ENCODE peak calls at places on chromosomes 1 and 21, in ten cellular contexts. Z is non-pigmented ciliary epithelial cell, F is GM23338, L is HuH-7.5, N is Right ventricle myocardium superior, O is fibroblast of the conjunctiva, S is progenitor cell of endocrine pancreas, C is tibial nerve, V is CMK, H is AG09319. M is an unnamed sample.

GRCh38 chr1:93702828-93703183 is 21.2 kb upstream of the BCAR3 start:
- DNase-seq in N (no peak), V (no peak), O (no peak), C (no peak), S (no peak), F (no peak), L (no peak), Z (no peak), H (no peak), M (no peak)

GRCh38 chr21:36291509-36291908 is 28.5 kb upstream of the MORC3 start:
- DNase-seq in S (no peak), Z (no peak), N (no peak), L (no peak), H (no peak), F (no peak), V (no peak), C (no peak), O (no peak), M (no peak)

GRCh38 chr21:28731700-28732321 is 260.9 kb downstream of the LTN1 start:
- DNase-seq in C (no peak), Z (no peak), F (no peak), V (no peak), O (no peak), S (no peak), L (no peak), N (peak), H (no peak), M (no peak)

GRCh38 chr1:182446033-182446669 is 3.8 kb upstream of the RGSL1 start:
- DNase-seq in V (peak), Z (peak), C (peak), O (peak), S (no peak), F (peak), N (no peak), L (peak), H (peak), M (no peak)

GRCh38 chr1:27555700-27556424 is 48.1 kb downstream of the AHDC1 start:
- DNase-seq in S (no peak), Z (no peak), L (no peak), N (peak), H (no peak), F (no peak), V (peak), C (peak), O (no peak), M (no peak)

GRCh38 chr21:36902793-36903192 is 63.7 kb downstream of the HLCS start:
- DNase-seq in S (no peak), N (no peak), Z (no peak), V (no peak), O (no peak), L (no peak), H (no peak), C (no peak), F (peak), M (no peak)

GRCh38 chr1:231376101-231376500 is 38.0 kb downstream of the SPRTN start:
- DNase-seq in L (no peak), O (no peak), N (no peak), S (no peak), Z (no peak), H (no peak), F (no peak), C (no peak), V (no peak), M (no peak)

GRCh38 chr1:10799726-10800125 is 3.3 kb upstream of the CASZ1 start:
- DNase-seq in L (no peak), F (no peak), O (no peak), V (no peak), Z (no peak), S (no peak), N (no peak), C (no peak), H (no peak), M (no peak)

GRCh38 chr1:3348196-3348865 is 106.1 kb upstream of the ARHGEF16 start:
- DNase-seq in N (peak), L (no peak), S (no peak), F (no peak), C (no peak), O (no peak), V (no peak), H (no peak), Z (no peak), M (no peak)

M was measured in brain pericyte.